ENCODE peak calls at places on chromosome 4, in seven cellular contexts. P, K, J, H, Z, G and M are unnamed samples.

GRCh38 chr4:118869808-118870342 is 18.8 kb upstream of the SYNPO2 start:
- DNase-seq in P (peak), K (no peak), J (no peak), H (peak), Z (peak), G (no peak), M (peak)

GRCh38 chr4:39873823-39874222 is 103.9 kb downstream of the PDS5A start:
- DNase-seq in P (peak), K (peak), J (no peak), H (no peak), Z (no peak), G (no peak), M (no peak)

GRCh38 chr4:21451032-21451431 is 497.5 kb downstream of the KCNIP4 start:
- DNase-seq in P (peak), K (no peak), J (no peak), H (peak), Z (no peak), G (no peak), M (peak)

GRCh38 chr4:110163327-110164070 is 34.9 kb downstream of the ELOVL6 start:
- DNase-seq in P (peak), K (no peak), J (no peak), H (peak), Z (no peak), G (no peak), M (peak)

GRCh38 chr4:41268024-41268423 is 11.3 kb downstream of the UCHL1 start:
- DNase-seq in P (peak), K (no peak), J (no peak), H (no peak), Z (no peak), G (no peak), M (no peak)

GRCh38 chr4:118823471-118823870 is 12.5 kb downstream of the SEC24D start:
- DNase-seq in P (no peak), K (no peak), J (peak), H (no peak), Z (no peak), G (no peak), M (peak)

GRCh38 chr4:7209699-7210098 is 17.4 kb downstream of the SORCS2 start:
- DNase-seq in P (no peak), K (no peak), J (no peak), H (no peak), Z (no peak), G (no peak), M (no peak)

GRCh38 chr4:137576437-137576836 is 44.1 kb upstream of the PCDH18 start:
- DNase-seq in P (no peak), K (no peak), J (no peak), H (no peak), Z (no peak), G (no peak), M (no peak)

GRCh38 chr4:133394971-133395627 is 246.0 kb downstream of the PCDH10 start:
- DNase-seq in P (no peak), K (no peak), J (no peak), H (no peak), Z (no peak), G (no peak), M (no peak)

GRCh38 chr4:83771113-83771705 is 235.3 kb downstream of the GPAT3 start:
- DNase-seq in P (peak), K (peak), J (peak), H (peak), Z (peak), G (peak), M (peak)

GRCh38 chr4:41426523-41426922 is 111.4 kb upstream of the LIMCH1 start:
- DNase-seq in P (peak), K (no peak), J (no peak), H (no peak), Z (no peak), G (no peak), M (no peak)

GRCh38 chr4:152357206-152357605 is 178.7 kb downstream of the FBXW7 start:
- DNase-seq in P (peak), K (no peak), J (no peak), H (no peak), Z (no peak), G (no peak), M (peak)

GRCh38 chr4:149790172-149790907 is 25.3 kb downstream of the IQCM start:
- DNase-seq in P (peak), K (no peak), J (no peak), H (no peak), Z (no peak), G (no peak), M (peak)

GRCh38 chr4:127609484-127609883 is 23.3 kb upstream of the INTU start:
- DNase-seq in P (no peak), K (no peak), J (no peak), H (no peak), Z (no peak), G (no peak), M (no peak)

GRCh38 chr4:7206856-7207567 is 14.7 kb downstream of the SORCS2 start:
- DNase-seq in P (peak), K (no peak), J (peak), H (peak), Z (peak), G (peak), M (peak)

GRCh38 chr4:76622126-76622525 is 187.1 kb downstream of the SHROOM3 start:
- DNase-seq in P (no peak), K (no peak), J (no peak), H (no peak), Z (no peak), G (no peak), M (peak)

GRCh38 chr4:138158746-138159297 is 83.3 kb downstream of the SLC7A11 start:
- DNase-seq in P (peak), K (no peak), J (no peak), H (peak), Z (no peak), G (no peak), M (peak)

GRCh38 chr4:54215379-54216072 is 13.6 kb upstream of the PDGFRA start:
- DNase-seq in P (no peak), K (no peak), J (no peak), H (no peak), Z (peak), G (no peak), M (no peak)

GRCh38 chr4:54213001-54213400 is 16.1 kb upstream of the PDGFRA start:
- DNase-seq in P (no peak), K (no peak), J (no peak), H (no peak), Z (no peak), G (no peak), M (no peak)

GRCh38 chr4:54213812-54214211 is 15.3 kb upstream of the PDGFRA start:
- DNase-seq in P (peak), K (no peak), J (no peak), H (peak), Z (no peak), G (peak), M (no peak)

GRCh38 chr4:54209617-54210016 is 19.5 kb upstream of the PDGFRA start:
- DNase-seq in P (no peak), K (no peak), J (no peak), H (no peak), Z (no peak), G (no peak), M (no peak)
- TF ChIP-seq CTCF in P (no peak), K (no peak), J (no peak), H (no peak), Z (no peak), G (no peak), M (no peak)

GRCh38 chr4:163331629-163332360 is 601 bp downstream of the NPY1R start:
- DNase-seq in P (peak), K (no peak), J (no peak), H (peak), Z (peak), G (peak), M (peak)
- TF ChIP-seq EZH2 in P (no peak), K (no peak), J (no peak), H (peak), Z (peak), G (peak), M (peak)

GRCh38 chr4:3193531-3194203 is 55.3 kb upstream of the MSANTD1 start:
- DNase-seq in P (peak), K (no peak), J (no peak), H (no peak), Z (no peak), G (no peak), M (no peak)
- TF ChIP-seq CTCF in P (no peak), K (peak), J (peak), H (no peak), Z (peak), G (peak), M (peak)

DNA sequence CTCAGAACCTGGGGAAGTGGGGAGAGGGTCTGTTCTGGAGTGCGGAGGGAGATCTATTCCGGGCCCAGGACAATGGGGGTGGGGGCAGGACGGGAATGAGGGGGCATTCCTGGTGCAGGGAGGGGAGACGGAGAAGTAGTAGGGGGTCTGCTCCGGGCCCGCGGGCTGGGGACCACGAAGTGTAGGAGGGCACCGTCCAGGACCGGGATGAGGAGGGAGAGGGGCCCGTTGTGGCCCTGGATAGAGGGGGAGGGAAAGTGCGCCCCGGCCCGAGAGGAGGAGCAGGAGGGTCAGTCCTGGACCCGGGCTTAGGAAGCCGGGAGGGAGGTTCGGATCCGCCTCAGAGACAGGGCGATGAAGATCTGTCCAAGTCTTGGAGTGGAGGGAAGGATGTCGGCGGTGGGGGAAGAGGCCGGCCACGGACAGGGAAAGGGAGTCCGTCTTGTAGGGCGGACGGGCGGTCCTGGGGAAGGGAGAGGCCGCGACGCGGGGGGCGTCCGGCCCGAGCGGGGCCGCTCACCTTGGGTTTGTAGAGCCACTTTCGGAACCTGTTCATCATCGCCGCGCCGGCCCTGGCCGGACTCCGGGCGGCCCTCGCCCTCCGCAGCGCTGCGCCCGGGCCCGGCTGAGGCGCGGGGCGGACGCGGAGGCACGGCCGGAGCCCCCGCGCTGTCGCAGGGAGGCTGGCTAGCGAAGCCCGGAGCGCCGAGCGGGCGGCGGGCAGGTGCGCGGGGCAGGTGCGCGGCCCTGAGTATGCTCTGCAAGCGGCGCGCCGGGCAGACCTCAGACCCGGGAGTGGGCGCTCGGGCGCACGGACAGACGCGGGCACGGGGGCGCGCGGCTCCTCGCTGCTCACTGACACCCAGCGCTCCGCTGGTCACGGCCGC is at the start of gene ZFYVE28:
- DNase-seq in P (no peak), K (no peak), J (no peak), H (no peak), Z (peak), G (no peak), M (peak)
- TF ChIP-seq EZH2 in P (peak), K (no peak), J (no peak), H (peak), Z (peak), G (peak), M (no peak)

DNA sequence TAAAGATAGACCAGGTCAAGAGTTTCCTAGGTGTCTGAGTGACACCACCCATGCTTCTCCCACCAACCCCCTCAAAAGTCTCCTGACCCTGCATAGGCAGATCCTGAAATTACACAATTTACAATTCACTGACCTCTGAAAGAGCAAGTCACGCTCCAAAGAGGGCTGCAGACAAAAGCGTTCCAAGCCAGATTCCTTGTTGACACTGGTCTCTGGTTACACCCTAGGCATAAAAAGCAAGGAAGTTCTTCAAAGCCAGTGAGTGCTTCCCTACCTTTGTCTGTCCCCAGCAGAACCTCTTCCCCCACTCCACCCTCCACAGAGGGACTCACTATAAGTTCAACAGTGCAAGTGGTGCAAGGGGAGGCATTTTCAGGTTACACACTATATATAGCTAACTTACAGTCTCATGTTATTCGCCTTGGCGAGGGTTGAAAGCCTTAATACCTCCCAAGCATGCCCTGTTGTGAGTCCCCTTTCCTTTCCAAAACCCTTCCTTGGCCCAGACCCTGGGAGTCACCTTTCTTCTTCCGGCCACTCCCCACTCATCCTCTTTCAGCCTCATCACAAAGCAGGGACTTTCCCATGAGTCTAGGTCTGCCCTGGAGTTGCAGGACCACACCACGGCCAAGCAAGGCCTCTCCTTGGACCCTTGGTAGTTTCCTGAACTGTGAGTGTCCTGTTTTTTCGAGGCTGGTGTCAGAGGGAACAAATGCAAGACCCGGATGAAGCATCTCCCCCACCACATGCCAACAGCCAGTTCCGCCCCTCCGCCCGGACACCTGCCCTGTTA is 58.0 kb upstream of the KLF3 start:
- DNase-seq in P (peak), K (no peak), J (no peak), H (no peak), Z (peak), G (no peak), M (no peak)
- TF ChIP-seq CTCF in P (no peak), K (no peak), J (no peak), H (no peak), Z (no peak), G (no peak), M (no peak)

GRCh38 chr4:13539721-13540445 is 4.4 kb downstream of the NKX3-2 start:
- DNase-seq in P (no peak), K (no peak), J (no peak), H (no peak), Z (peak), G (no peak), M (no peak)

GRCh38 chr4:13541720-13542576 is 2.4 kb downstream of the NKX3-2 start:
- DNase-seq in P (no peak), K (no peak), J (no peak), H (no peak), Z (peak), G (peak), M (no peak)

GRCh38 chr4:13539047-13539720 is 5.1 kb downstream of the NKX3-2 start:
- DNase-seq in P (no peak), K (no peak), J (no peak), H (no peak), Z (peak), G (no peak), M (no peak)

GRCh38 chr4:13541176-13541604 is 3.1 kb downstream of the NKX3-2 start:
- DNase-seq in P (no peak), K (no peak), J (no peak), H (no peak), Z (no peak), G (no peak), M (no peak)

DNA sequence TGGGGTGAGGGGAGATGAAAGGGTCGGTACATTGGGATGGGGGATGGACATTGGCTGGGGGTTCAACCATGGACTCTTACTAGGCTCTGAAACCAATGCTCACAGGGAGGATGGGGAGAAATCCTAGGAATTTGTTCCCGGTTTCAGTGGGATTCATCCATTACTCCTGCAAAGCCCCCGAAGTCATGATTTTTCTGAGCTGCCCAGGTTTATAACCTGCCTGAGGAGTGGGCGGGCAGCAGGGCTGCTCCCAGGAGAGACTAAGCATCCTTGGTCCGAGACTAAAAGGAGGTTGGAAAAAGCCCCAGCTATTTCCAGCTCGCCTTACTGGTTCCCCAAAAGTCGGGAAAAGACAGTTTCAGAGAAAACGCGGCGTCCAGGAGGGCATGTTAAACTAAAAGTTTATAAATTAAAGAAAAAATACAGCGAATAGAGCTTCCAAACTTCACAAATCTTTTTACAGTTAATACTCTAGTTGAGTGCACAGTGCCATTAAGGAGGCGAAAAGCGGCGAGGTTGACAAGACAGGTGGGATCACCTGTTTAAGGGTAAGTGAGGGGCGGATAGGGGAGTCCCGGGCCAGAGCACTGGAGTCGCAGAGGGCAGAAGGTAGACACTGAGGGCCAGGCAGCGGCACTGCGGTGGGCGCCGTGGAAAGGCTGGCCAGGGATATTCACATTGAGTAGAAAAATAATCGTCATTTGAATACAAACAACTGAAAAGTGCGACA is 3.7 kb downstream of the NKX3-2 start:
- DNase-seq in P (no peak), K (no peak), J (no peak), H (no peak), Z (no peak), G (no peak), M (no peak)
- TF ChIP-seq EZH2 in P (no peak), K (no peak), J (no peak), H (peak), Z (peak), G (peak), M (no peak)

DNA sequence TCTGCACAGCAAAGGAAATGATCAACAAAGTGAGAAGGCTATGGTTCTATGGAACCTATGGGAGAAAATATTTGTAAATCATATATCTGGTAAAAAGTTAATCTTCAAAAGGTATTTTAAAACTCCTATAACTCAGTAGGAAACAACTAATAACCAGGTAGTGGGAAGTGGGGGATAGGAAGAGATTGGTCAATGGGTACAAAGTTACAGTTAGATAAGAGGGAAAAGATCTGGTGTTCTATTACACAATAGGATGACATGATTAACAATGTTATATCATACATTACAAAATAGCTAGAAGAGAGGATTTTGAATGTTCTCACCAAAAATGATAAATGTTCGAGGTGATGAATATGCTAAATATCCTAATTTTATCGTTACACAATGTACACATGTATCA is 46.3 kb downstream of the NDNF start:
- DNase-seq in P (no peak), K (no peak), J (no peak), H (no peak), Z (no peak), G (no peak), M (no peak)
- TF ChIP-seq CTCF in P (no peak), K (no peak), J (no peak), H (no peak), Z (no peak), G (no peak), M (no peak)